ENCODE peak calls at places on chromosome 22, in six cellular contexts. S is epithelial cell of esophagus, K is dorsolateral prefrontal cortex, M is right lobe of liver, I is heart left ventricle, U is astrocyte of the spinal cord. O is an unnamed sample.

GRCh38 chr22:43201486-43202219 is 14.7 kb upstream of the TTLL12 start:
- DNase-seq in S (no peak), K (no peak), M (no peak), I (no peak), U (no peak), O (no peak)

GRCh38 chr22:28021998-28022660 is 103.1 kb upstream of the PITPNB start:
- DNase-seq in S (no peak), K (peak), M (peak), I (peak), U (no peak), O (no peak)

GRCh38 chr22:46815896-46816721 is 53.7 kb downstream of the TBC1D22A start:
- DNase-seq in S (no peak), K (no peak), M (peak), I (no peak), U (peak), O (peak)

GRCh38 chr22:42608481-42609361 is 6.0 kb downstream of the POLDIP3 start:
- DNase-seq in S (peak), K (peak), M (no peak), I (no peak), U (peak), O (peak)

GRCh38 chr22:27461470-27461869 is 340.1 kb downstream of the MN1 start:
- DNase-seq in S (peak), K (no peak), M (no peak), I (no peak), U (peak), O (peak)

GRCh38 chr22:36384766-36385400 is 2.9 kb downstream of the MYH9 start:
- DNase-seq in S (no peak), K (no peak), M (no peak), I (no peak), U (peak), O (peak)

GRCh38 chr22:25750569-25751173 is 8.7 kb downstream of the MYO18B start:
- DNase-seq in S (no peak), K (no peak), M (no peak), I (no peak), U (no peak), O (no peak)

GRCh38 chr22:32836286-32836859 is 34.9 kb downstream of the TIMP3 start:
- DNase-seq in S (peak), K (no peak), M (no peak), I (no peak), U (no peak), O (no peak)

GRCh38 chr22:39674536-39674935 is 104.0 kb downstream of the CACNA1I start:
- DNase-seq in S (peak), K (no peak), M (no peak), I (no peak), U (no peak), O (no peak)

GRCh38 chr22:46370584-46371373 is 35.3 kb downstream of the TRMU start:
- DNase-seq in S (no peak), K (no peak), M (no peak), I (no peak), U (no peak), O (no peak)

GRCh38 chr22:33922268-33922667 is 2.0 kb upstream of the LARGE1 start:
- DNase-seq in S (no peak), K (peak), M (peak), I (peak), U (no peak), O (no peak)

GRCh38 chr22:22111267-22111751 is 128.7 kb upstream of the TOP3B start:
- DNase-seq in S (peak), K (no peak), M (no peak), I (no peak), U (peak), O (peak)

GRCh38 chr22:24894998-24895397 is 51.5 kb downstream of the LHFPL7 start:
- DNase-seq in S (peak), K (no peak), M (peak), I (peak), U (peak), O (peak)

GRCh38 chr22:33579448-33580093 is 340.7 kb downstream of the LARGE1 start:
- DNase-seq in S (peak), K (peak), M (peak), I (peak), U (peak), O (peak)

GRCh38 chr22:43969021-43969878 is 14.0 kb downstream of the SAMM50 start:
- DNase-seq in S (no peak), K (no peak), M (peak), I (no peak), U (no peak), O (no peak)

GRCh38 chr22:48705159-48705916 is 1122.3 kb downstream of the BRD1 start:
- DNase-seq in S (no peak), K (peak), M (no peak), I (no peak), U (no peak), O (no peak)

GRCh38 chr22:48708558-48709245 is 1119.0 kb downstream of the BRD1 start:
- DNase-seq in S (no peak), K (peak), M (no peak), I (no peak), U (no peak), O (no peak)

GRCh38 chr22:48705917-48706605 is 1121.6 kb downstream of the BRD1 start:
- DNase-seq in S (no peak), K (peak), M (no peak), I (no peak), U (no peak), O (no peak)

GRCh38 chr22:48707749-48708557 is 1119.7 kb downstream of the BRD1 start:
- DNase-seq in S (no peak), K (peak), M (no peak), I (no peak), U (no peak), O (no peak)

GRCh38 chr22:48706934-48707748 is 1120.5 kb downstream of the BRD1 start:
- DNase-seq in S (no peak), K (peak), M (no peak), I (no peak), U (no peak), O (no peak)
- H3K4me3 ChIP-seq in S (no peak), K (no peak), M (no peak), I (no peak), U (no peak), O (no peak)

GRCh38 chr22:45103756-45104155 is 60.0 kb upstream of the NUP50 start:
- DNase-seq in S (no peak), K (no peak), M (no peak), I (no peak), U (no peak), O (peak)
- TF ChIP-seq CTCF in S (no peak), K (no peak), M (no peak), I (no peak), U (peak), O (peak)

DNA sequence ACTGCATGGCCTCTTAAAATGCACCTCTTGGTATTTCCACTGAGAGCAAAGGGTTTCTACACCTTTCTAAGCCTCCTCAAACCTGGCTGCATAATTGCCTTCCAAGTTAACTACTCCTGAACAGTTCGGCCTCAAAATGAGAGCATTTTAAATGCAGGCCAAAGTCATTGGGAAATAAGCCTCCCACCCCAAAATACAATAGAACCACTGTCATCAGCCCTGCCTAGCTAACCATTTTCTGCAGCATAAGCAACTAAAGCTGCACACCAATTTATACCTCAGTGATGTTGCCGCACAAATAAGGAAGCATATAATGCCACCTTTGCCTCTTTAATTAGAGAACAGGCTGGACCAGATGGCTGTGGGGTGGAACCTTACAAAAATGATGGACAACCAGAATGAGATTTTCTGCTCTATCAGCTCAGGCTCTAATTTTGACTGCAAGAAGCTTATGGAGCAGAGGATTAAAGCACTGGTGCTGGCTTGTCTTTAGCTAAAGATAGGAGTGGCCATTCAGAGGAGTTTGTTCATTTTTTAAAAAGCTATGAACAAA is 4.3 kb downstream of the TOB2 start:
- DNase-seq in S (no peak), K (no peak), M (no peak), I (no peak), U (no peak), O (no peak)
- H3K4me3 ChIP-seq in S (no peak), K (peak), M (no peak), I (no peak), U (no peak), O (no peak)

GRCh38 chr22:49892226-49892899 is 25.9 kb downstream of the ALG12 start:
- DNase-seq in S (no peak), K (no peak), M (no peak), I (peak), U (no peak), O (no peak)
- TF ChIP-seq CTCF in S (no peak), K (no peak), M (no peak), I (no peak), U (no peak), O (no peak)

DNA sequence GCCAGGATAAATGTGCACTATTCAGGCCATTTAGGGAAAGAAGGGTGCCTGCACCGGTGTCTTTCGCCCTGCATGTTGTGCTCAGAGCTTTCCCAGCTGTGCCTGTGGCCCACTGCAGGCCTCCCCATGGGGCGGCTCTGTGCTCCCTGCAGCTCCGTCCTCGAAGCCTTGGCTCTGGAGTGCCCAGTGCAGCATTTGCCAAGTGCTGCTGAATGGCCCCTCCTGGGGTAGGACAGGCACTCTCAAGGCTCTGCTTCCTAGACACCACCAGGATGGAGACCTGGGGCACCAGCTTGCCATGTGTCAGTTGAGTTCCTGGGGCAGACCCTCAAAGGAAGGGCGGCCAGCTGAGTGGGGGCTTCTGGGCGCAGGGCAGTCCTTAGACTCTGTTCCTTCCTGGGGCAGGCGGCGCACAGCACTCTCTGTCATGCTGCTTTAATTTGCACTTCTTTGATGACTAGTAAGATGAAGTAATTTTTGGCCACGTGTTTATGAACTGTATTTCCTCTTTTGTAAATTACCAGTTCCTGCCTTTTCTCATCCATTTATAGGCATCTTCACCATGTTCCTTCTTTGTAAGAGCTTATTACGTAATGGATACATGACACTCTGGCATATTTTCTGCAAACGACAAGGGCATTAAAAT is 32.1 kb upstream of the GNB1L start:
- DNase-seq in S (peak), K (peak), M (no peak), I (no peak), U (peak), O (peak)
- H3K4me3 ChIP-seq in S (no peak), K (no peak), M (no peak), I (no peak), U (no peak), O (no peak)

GRCh38 chr22:49972163-49973017 is 11.8 kb downstream of the PIM3 start:
- DNase-seq in S (no peak), K (peak), M (peak), I (peak), U (no peak), O (no peak)

GRCh38 chr22:49968831-49969661 is 8.5 kb downstream of the PIM3 start:
- DNase-seq in S (no peak), K (peak), M (peak), I (no peak), U (no peak), O (no peak)

GRCh38 chr22:49971232-49972162 is 10.9 kb downstream of the PIM3 start:
- DNase-seq in S (no peak), K (peak), M (peak), I (peak), U (no peak), O (peak)

GRCh38 chr22:49969751-49970527 is 9.4 kb downstream of the PIM3 start:
- DNase-seq in S (no peak), K (peak), M (peak), I (no peak), U (no peak), O (no peak)

GRCh38 chr22:49970528-49971231 is 10.1 kb downstream of the PIM3 start:
- DNase-seq in S (peak), K (peak), M (peak), I (peak), U (peak), O (peak)
- TF ChIP-seq CTCF in S (no peak), K (no peak), M (no peak), I (no peak), U (no peak), O (no peak)